ENCODE peak calls at places on chromosomes 13 and 19, in four cellular contexts. P is cardiac muscle cell, J is ascending aorta, W is H9. T is an unnamed sample. For H3K4me1, the result is how much of the 10 kb centered on the place peaks cover.

GRCh38 chr13:39777527-39778061 is 122.1 kb downstream of the COG6 start:
- DNase-seq in P (no peak), J (no peak), W (no peak), T (no peak)

GRCh38 chr13:79451500-79451962 is 29.4 kb upstream of the NDFIP2 start:
- DNase-seq in P (no peak), J (no peak), W (peak), T (peak)

GRCh38 chr13:50732712-50733111 is 110.8 kb downstream of the DLEU7 start:
- DNase-seq in P (no peak), J (no peak), W (no peak), T (no peak)

GRCh38 chr13:30743319-30744055 is 8.1 kb downstream of the ALOX5AP start:
- DNase-seq in P (no peak), J (peak), W (no peak), T (no peak)

GRCh38 chr19:12793290-12794195 is 2.3 kb downstream of the JUNB start:
- DNase-seq in P (peak), J (peak), W (peak), T (peak)

GRCh38 chr13:100751826-100752225 is 77.2 kb upstream of the TMTC4 start:
- DNase-seq in P (no peak), J (no peak), W (no peak), T (no peak)

GRCh38 chr13:109348514-109349340 is 437.7 kb downstream of the IRS2 start:
- DNase-seq in P (no peak), J (no peak), W (no peak), T (no peak)

GRCh38 chr19:40607311-40607871 is 6.2 kb downstream of the LTBP4 start:
- DNase-seq in P (no peak), J (no peak), W (peak), T (no peak)

GRCh38 chr19:1251233-1251502 is 2.8 kb downstream of the MIDN start:
- DNase-seq in P (peak), J (no peak), W (no peak), T (no peak)

GRCh38 chr13:74187564-74187963 is 53.4 kb upstream of the KLF12 start:
- DNase-seq in P (no peak), J (no peak), W (no peak), T (no peak)

GRCh38 chr19:57648336-57649003 is 15.5 kb downstream of the ZNF211 start:
- DNase-seq in P (no peak), J (no peak), W (no peak), T (no peak)

GRCh38 chr19:23071087-23071511 is 45.7 kb upstream of the ZNF730 start:
- DNase-seq in P (no peak), J (peak), W (peak), T (no peak)

GRCh38 chr13:85312071-85312470 is 487.1 kb downstream of the SLITRK6 start:
- DNase-seq in P (no peak), J (no peak), W (no peak), T (no peak)

GRCh38 chr13:66661336-66661735 is 568.8 kb downstream of the PCDH9 start:
- DNase-seq in P (no peak), J (no peak), W (no peak), T (no peak)

GRCh38 chr13:110138009-110138699 is 168.8 kb downstream of the COL4A1 start:
- DNase-seq in P (peak), J (peak), W (peak), T (peak)

GRCh38 chr19:9952276-9952675 is 16.0 kb upstream of the OLFM2 start:
- DNase-seq in P (no peak), J (no peak), W (no peak), T (no peak)

GRCh38 chr19:45821570-45821969 is 6.5 kb upstream of the RSPH6A start:
- DNase-seq in P (no peak), J (no peak), W (no peak), T (no peak)

GRCh38 chr13:106799731-106800335 is 231.9 kb upstream of the ARGLU1 start:
- DNase-seq in P (no peak), J (no peak), W (no peak), T (no peak)

GRCh38 chr13:106794131-106794530 is 226.2 kb upstream of the ARGLU1 start:
- DNase-seq in P (no peak), J (no peak), W (no peak), T (no peak)

GRCh38 chr13:106797081-106797640 is 229.2 kb upstream of the ARGLU1 start:
- DNase-seq in P (no peak), J (no peak), W (no peak), T (no peak)

GRCh38 chr13:106796280-106797047 is 228.5 kb upstream of the ARGLU1 start:
- DNase-seq in P (no peak), J (no peak), W (peak), T (no peak)

DNA sequence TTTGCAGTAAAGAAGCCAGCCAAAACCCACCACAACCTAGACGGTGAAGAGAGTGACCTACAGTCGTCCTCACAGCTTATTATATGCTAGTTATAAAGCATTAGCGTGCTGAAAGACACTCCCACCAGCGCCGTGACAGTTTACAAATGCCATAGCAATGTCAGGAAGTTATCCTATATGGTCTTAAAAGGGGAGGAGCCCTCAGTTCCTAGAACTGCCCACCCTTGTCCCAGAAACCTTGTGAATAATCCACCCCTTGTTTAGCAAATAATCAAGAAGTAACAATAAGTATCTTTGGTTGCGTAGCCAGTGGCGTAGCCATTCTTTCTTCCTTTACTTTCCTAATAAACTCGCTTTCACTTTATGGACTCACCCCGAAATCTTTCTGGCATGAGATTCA is 227.9 kb upstream of the ARGLU1 start:
- DNase-seq in P (no peak), J (no peak), W (peak), T (no peak)
- TF ChIP-seq CTCF in P (no peak), J (no peak), W (no peak), T (no peak)

GRCh38 chr19:44607049-44607448 is 6.3 kb upstream of the IGSF23 start:
- DNase-seq in P (no peak), J (no peak), W (no peak), T (peak)
- H3K27ac ChIP-seq in P (no peak), J (no peak), W (no peak), T (no peak)

DNA sequence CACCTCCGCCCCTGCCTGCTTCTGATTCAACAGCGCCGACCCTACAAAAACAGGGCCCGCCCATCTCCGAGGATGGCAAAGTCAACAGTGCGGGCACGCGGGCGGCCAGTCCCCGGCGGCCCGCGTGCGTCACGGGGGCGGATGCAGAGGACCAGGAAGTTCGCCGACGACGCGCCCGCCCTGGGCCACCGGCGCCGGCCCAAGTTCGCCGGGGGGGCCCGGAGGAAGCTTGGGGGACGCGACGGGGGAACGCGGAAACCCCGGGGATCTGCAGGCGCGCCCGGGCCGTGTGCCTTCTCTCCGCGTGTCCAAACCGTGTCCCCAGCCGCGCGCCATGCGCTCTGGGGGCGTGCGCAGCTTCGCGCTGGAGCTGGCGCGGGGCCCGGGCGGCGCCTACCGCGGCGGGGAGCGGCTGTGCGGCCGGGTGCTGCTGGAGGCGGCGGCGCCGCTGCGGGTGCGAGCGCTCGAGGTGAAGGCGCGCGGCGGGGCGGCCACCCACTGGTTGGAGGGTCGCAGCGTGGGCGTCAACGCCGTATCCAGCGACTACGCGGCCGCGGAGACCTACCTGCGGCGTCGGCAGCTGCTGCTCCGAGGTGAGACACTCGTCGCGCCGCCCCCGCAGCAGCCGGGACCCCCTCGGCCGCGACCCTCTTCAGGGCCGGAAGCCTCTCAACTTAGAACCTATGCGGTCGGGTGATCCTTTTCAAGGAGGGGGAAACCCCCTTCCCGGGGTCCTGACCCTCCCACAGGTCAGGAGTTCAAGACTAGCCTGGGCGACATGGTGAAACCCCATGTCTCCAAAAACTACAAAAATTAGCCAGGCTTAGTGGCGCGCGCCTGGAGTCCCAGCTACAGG is 6.8 kb upstream of the ARRDC2 start:
- DNase-seq in P (peak), J (peak), W (peak), T (peak)
- H3K4me1 ChIP-seq in P (under half), J (under half), W (under half), T (under half)

GRCh38 chr19:14089412-14089661 is 1.2 kb downstream of the SAMD1 start:
- DNase-seq in P (no peak), J (no peak), W (no peak), T (no peak)
- TF ChIP-seq CTCF in P (peak), J (no peak), W (peak), T (peak)

GRCh38 chr19:35115538-35115951 is at the start of gene FXYD3:
- DNase-seq in P (no peak), J (no peak), W (no peak), T (no peak)
- H3K27ac ChIP-seq in P (no peak), J (no peak), W (no peak), T (no peak)

DNA sequence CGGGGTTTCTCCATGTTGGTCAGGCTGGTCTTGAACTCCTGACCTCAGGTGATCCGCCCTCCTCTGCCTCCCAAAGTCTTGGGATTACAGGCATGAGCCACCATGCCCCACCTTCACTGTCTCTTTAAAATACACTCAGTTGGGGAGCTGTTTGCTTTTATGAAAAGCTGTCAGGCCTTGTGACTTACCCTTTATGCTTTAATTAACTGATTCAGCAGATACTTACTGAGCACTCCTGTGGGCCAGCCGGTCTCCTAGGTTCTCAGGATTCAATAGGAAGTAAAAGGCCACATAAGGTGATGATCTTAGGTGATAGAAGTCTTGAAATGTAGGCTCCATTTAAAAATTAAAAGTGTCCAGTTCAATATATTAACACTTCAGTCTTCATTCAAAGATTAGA is 7.5 kb downstream of the UBAC2 start:
- DNase-seq in P (no peak), J (no peak), W (no peak), T (no peak)
- H3K4me1 ChIP-seq in P (under half), J (under half), W (under half), T (half or more)

GRCh38 chr13:99367663-99368448 is 60.7 kb upstream of the GPR183 start:
- DNase-seq in P (no peak), J (no peak), W (no peak), T (no peak)
- TF ChIP-seq CTCF in P (no peak), J (no peak), W (peak), T (no peak)

DNA sequence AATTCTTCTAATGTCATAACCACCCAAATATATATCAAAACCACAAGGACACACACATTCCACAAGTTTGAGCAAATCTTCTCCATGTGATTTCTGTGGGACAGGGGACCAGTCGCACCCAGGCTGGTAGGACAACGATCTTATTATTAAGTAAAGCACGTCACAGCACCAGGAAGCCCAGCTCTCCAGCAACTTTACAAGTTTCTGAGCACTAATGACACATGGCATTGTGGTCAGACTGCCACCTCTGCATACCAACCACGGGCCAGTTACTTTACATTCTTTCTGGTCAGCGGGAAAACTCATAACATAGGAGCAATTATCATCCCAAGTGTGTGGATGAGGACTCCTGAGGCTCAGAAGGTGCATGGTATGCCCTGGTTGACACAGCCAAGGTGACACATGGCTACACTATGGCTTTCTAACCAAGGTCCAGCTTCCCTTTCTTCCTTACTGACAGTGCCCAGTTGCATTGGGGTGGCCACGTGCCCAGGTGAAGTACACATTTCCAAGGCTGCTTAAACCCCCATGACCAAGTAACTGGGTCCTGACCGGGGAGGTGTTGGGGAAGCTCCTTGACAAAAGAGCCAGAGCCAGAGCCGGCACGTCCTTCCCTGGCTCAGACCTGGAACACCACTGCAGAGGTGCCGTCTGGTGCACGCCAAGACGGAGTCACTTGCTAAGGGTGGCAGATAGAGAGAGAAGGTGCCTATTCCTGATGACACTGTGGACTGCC is 27.4 kb downstream of the LATS2 start:
- DNase-seq in P (no peak), J (peak), W (no peak), T (no peak)
- H3K27ac ChIP-seq in P (no peak), J (peak), W (no peak), T (no peak)

T was measured in CD8-positive, alpha-beta T cell.